ENCODE peak calls at places on chromosomes 1 and 21, in five cellular contexts. K is GM12878, V is SK-N-SH, H is K562, T is HepG2. Y is an unnamed sample.

GRCh38 chr21:33362044-33362555 is 37.3 kb downstream of the IFNAR1 start:
- DNase-seq in K (no peak), V (no peak), H (peak), T (no peak), Y (peak)

GRCh38 chr1:234628099-234628498 is 18.1 kb upstream of the IRF2BP2 start:
- DNase-seq in K (no peak), V (no peak), H (no peak), T (no peak), Y (no peak)

GRCh38 chr21:37207441-37208009 is 59.6 kb downstream of the VPS26C start:
- DNase-seq in K (peak), V (peak), H (no peak), T (peak), Y (peak)

GRCh38 chr21:42448683-42449082 is 45.0 kb downstream of the UBASH3A start:
- DNase-seq in K (no peak), V (no peak), H (no peak), T (no peak), Y (no peak)

GRCh38 chr1:96538883-96539282 is 182.7 kb upstream of the PTBP2 start:
- DNase-seq in K (no peak), V (peak), H (no peak), T (no peak), Y (no peak)

GRCh38 chr1:220528049-220528678 is at the start of gene MARK1:
- DNase-seq in K (no peak), V (peak), H (peak), T (no peak), Y (no peak)

GRCh38 chr1:169949139-169949538 is 55.4 kb upstream of the SCYL3 start:
- DNase-seq in K (no peak), V (no peak), H (no peak), T (no peak), Y (no peak)

GRCh38 chr1:11215018-11216005 is 26.2 kb downstream of the ANGPTL7 start:
- DNase-seq in K (no peak), V (no peak), H (no peak), T (no peak), Y (no peak)

GRCh38 chr1:111481387-111482221 is 7.8 kb downstream of the C1orf162 start:
- DNase-seq in K (peak), V (peak), H (peak), T (peak), Y (peak)

GRCh38 chr1:160131803-160132565 is 16.4 kb downstream of the ATP1A2 start:
- DNase-seq in K (no peak), V (no peak), H (no peak), T (peak), Y (no peak)

GRCh38 chr1:65963161-65963888 is 170.6 kb downstream of the PDE4B start:
- DNase-seq in K (no peak), V (no peak), H (no peak), T (no peak), Y (no peak)

GRCh38 chr1:2229032-2229920 is 1.2 kb downstream of the SKI start:
- DNase-seq in K (no peak), V (peak), H (peak), T (no peak), Y (no peak)

GRCh38 chr1:41704189-41704588 is 214.5 kb downstream of the HIVEP3 start:
- DNase-seq in K (no peak), V (no peak), H (no peak), T (no peak), Y (no peak)

GRCh38 chr1:88549536-88549935 is 134.5 kb upstream of the PKN2 start:
- DNase-seq in K (no peak), V (no peak), H (no peak), T (no peak), Y (no peak)

GRCh38 chr1:235866207-235866912 is at the start of gene LYST:
- DNase-seq in K (no peak), V (peak), H (peak), T (peak), Y (peak)

GRCh38 chr21:29499734-29500343 is 201.1 kb downstream of the BACH1 start:
- DNase-seq in K (no peak), V (peak), H (peak), T (peak), Y (no peak)

GRCh38 chr21:29384608-29385359 is 86.1 kb downstream of the BACH1 start:
- DNase-seq in K (no peak), V (no peak), H (no peak), T (no peak), Y (no peak)

GRCh38 chr1:55353709-55354620 is 138.8 kb upstream of the USP24 start:
- DNase-seq in K (no peak), V (no peak), H (no peak), T (no peak), Y (no peak)

GRCh38 chr1:24931481-24932221 is 1.6 kb upstream of the RUNX3 start:
- DNase-seq in K (no peak), V (no peak), H (no peak), T (no peak), Y (no peak)

GRCh38 chr1:2644171-2644570 is 11.4 kb upstream of the MMEL1 start:
- DNase-seq in K (no peak), V (no peak), H (no peak), T (no peak), Y (no peak)

GRCh38 chr1:16981269-16981849 is 939 bp upstream of the MFAP2 start:
- DNase-seq in K (no peak), V (no peak), H (no peak), T (no peak), Y (no peak)

GRCh38 chr1:200692321-200692720 is 22.6 kb upstream of the DDX59 start:
- DNase-seq in K (no peak), V (no peak), H (no peak), T (no peak), Y (no peak)

GRCh38 chr1:21716169-21716568 is 47.0 kb upstream of the RAP1GAP start:
- DNase-seq in K (no peak), V (no peak), H (peak), T (no peak), Y (no peak)

GRCh38 chr1:31714442-31715096 is 10.8 kb upstream of the COL16A1 start:
- DNase-seq in K (no peak), V (peak), H (peak), T (peak), Y (no peak)

GRCh38 chr21:35561076-35561475 is 499.2 kb downstream of the SETD4 start:
- DNase-seq in K (no peak), V (no peak), H (no peak), T (no peak), Y (no peak)

GRCh38 chr1:230050973-230051735 is 15.9 kb upstream of the GALNT2 start:
- DNase-seq in K (no peak), V (no peak), H (no peak), T (no peak), Y (no peak)

GRCh38 chr1:246267896-246268295 is 239.2 kb downstream of the SMYD3 start:
- DNase-seq in K (no peak), V (no peak), H (peak), T (no peak), Y (no peak)

GRCh38 chr21:27693376-27693775 is 726.5 kb upstream of the ADAMTS5 start:
- DNase-seq in K (no peak), V (no peak), H (no peak), T (no peak), Y (no peak)

GRCh38 chr1:153349363-153350340 is 1.0 kb upstream of the PGLYRP4 start:
- DNase-seq in K (no peak), V (no peak), H (no peak), T (no peak), Y (no peak)

GRCh38 chr21:44684077-44684476 is 2.1 kb upstream of the KRTAP12-1 start:
- DNase-seq in K (no peak), V (no peak), H (no peak), T (no peak), Y (no peak)
- TF ChIP-seq GABPA in K (no peak), V (no peak), H (no peak), T (no peak), Y (no peak)

GRCh38 chr1:185546029-185546428 is 188.2 kb upstream of the HMCN1 start:
- DNase-seq in K (no peak), V (no peak), H (no peak), T (no peak), Y (no peak)

GRCh38 chr1:185555743-185556142 is 178.4 kb upstream of the HMCN1 start:
- DNase-seq in K (no peak), V (no peak), H (no peak), T (no peak), Y (no peak)

GRCh38 chr1:185556551-185556950 is 177.6 kb upstream of the HMCN1 start:
- DNase-seq in K (no peak), V (no peak), H (no peak), T (no peak), Y (no peak)

GRCh38 chr1:185551008-185551407 is 183.2 kb upstream of the HMCN1 start:
- DNase-seq in K (no peak), V (no peak), H (no peak), T (no peak), Y (no peak)
- TF ChIP-seq REST in K (no peak), V (no peak), H (no peak), T (no peak), Y (no peak)

GRCh38 chr1:174726880-174727585 is 272.7 kb upstream of the CACYBP start:
- DNase-seq in K (no peak), V (no peak), H (no peak), T (no peak), Y (no peak)
- TF ChIP-seq GABPA in K (no peak), V (no peak), H (no peak), T (no peak), Y (no peak)

DNA sequence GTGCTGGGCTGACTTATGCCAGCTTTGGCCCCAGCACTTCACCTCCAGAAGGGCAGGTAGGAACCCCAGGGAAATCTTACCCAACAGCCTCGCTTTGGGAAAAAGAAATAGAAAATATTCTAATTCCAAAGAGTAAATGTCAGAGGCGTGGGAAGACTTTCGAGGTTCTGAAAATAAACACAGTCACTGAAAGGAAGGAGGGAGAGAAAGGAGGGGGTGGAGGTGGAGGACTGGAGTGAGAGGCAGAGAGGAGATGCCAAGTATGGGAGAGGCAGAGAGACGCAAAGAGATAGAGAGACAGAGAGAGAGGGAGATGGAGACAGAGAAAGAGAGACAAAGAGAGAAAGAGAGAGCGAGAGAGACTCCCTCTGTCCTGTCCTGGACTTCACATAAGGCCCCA is 395.0 kb downstream of the PTPRU start:
- DNase-seq in K (no peak), V (no peak), H (no peak), T (no peak), Y (no peak)
- TF ChIP-seq REST in K (no peak), V (no peak), H (no peak), T (no peak), Y (no peak)

GRCh38 chr1:221761354-221762002 is 19.6 kb upstream of the DUSP10 start:
- DNase-seq in K (peak), V (no peak), H (no peak), T (no peak), Y (no peak)
- TF ChIP-seq GABPA in K (peak), V (no peak), H (no peak), T (no peak), Y (no peak)

GRCh38 chr1:6579374-6580118 is at the start of gene ZBTB48:
- DNase-seq in K (peak), V (peak), H (peak), T (peak), Y (peak)

GRCh38 chr1:6578624-6579373 is 995 bp upstream of the ZBTB48 start:
- DNase-seq in K (no peak), V (peak), H (peak), T (no peak), Y (no peak)

GRCh38 chr1:6580119-6580587 is 359 bp downstream of the ZBTB48 start:
- DNase-seq in K (no peak), V (no peak), H (no peak), T (no peak), Y (no peak)

GRCh38 chr1:6580588-6581270 is 935 bp downstream of the ZBTB48 start:
- DNase-seq in K (no peak), V (peak), H (peak), T (no peak), Y (peak)

GRCh38 chr1:6577831-6578525 is 1.8 kb upstream of the ZBTB48 start:
- DNase-seq in K (no peak), V (peak), H (no peak), T (no peak), Y (no peak)
- TF ChIP-seq REST in K (no peak), V (no peak), H (no peak), T (no peak), Y (no peak)